ENCODE peak calls at places on chromosome 14, in six cellular contexts. T, J, E, M, R and L are unnamed samples.

GRCh38 chr14:65813760-65814387 is 401.3 kb downstream of the FUT8 start:
- DNase-seq in T (no peak), J (no peak), E (no peak), M (no peak), R (no peak), L (no peak)

GRCh38 chr14:59695198-59695597 is 118.6 kb upstream of the CCDC175 start:
- DNase-seq in T (no peak), J (peak), E (no peak), M (no peak), R (no peak), L (no peak)

GRCh38 chr14:97164014-97164413 is 366.8 kb downstream of the VRK1 start:
- DNase-seq in T (no peak), J (no peak), E (no peak), M (no peak), R (no peak), L (no peak)

GRCh38 chr14:64296561-64296960 is 2.4 kb upstream of the ESR2 start:
- DNase-seq in T (no peak), J (no peak), E (no peak), M (peak), R (no peak), L (peak)

GRCh38 chr14:32397871-32398640 is 69.0 kb downstream of the AKAP6 start:
- DNase-seq in T (no peak), J (no peak), E (no peak), M (peak), R (no peak), L (no peak)

GRCh38 chr14:60758875-60759274 is 24.3 kb downstream of the MNAT1 start:
- DNase-seq in T (no peak), J (no peak), E (no peak), M (peak), R (no peak), L (no peak)

GRCh38 chr14:38143651-38144505 is 63.8 kb upstream of the SSTR1 start:
- DNase-seq in T (no peak), J (no peak), E (no peak), M (peak), R (no peak), L (no peak)

GRCh38 chr14:22794533-22794932 is 20.7 kb downstream of the SLC7A7 start:
- DNase-seq in T (no peak), J (no peak), E (no peak), M (no peak), R (no peak), L (no peak)

GRCh38 chr14:45787167-45787566 is 534.2 kb upstream of the MIS18BP1 start:
- DNase-seq in T (no peak), J (no peak), E (no peak), M (no peak), R (no peak), L (no peak)

GRCh38 chr14:96811265-96811664 is 14.1 kb downstream of the VRK1 start:
- DNase-seq in T (no peak), J (no peak), E (no peak), M (peak), R (no peak), L (no peak)

GRCh38 chr14:21066882-21067502 is 3.1 kb upstream of the ARHGEF40 start:
- DNase-seq in T (no peak), J (no peak), E (no peak), M (peak), R (no peak), L (no peak)

GRCh38 chr14:90544971-90545370 is 148.1 kb downstream of the CALM1 start:
- DNase-seq in T (no peak), J (no peak), E (no peak), M (no peak), R (peak), L (no peak)

GRCh38 chr14:90546767-90547166 is 149.9 kb downstream of the CALM1 start:
- DNase-seq in T (no peak), J (no peak), E (no peak), M (no peak), R (peak), L (no peak)

GRCh38 chr14:90545966-90546751 is 149.3 kb downstream of the CALM1 start:
- DNase-seq in T (no peak), J (peak), E (peak), M (no peak), R (peak), L (no peak)

GRCh38 chr14:90544566-90544965 is 147.7 kb downstream of the CALM1 start:
- DNase-seq in T (no peak), J (no peak), E (no peak), M (no peak), R (no peak), L (no peak)

DNA sequence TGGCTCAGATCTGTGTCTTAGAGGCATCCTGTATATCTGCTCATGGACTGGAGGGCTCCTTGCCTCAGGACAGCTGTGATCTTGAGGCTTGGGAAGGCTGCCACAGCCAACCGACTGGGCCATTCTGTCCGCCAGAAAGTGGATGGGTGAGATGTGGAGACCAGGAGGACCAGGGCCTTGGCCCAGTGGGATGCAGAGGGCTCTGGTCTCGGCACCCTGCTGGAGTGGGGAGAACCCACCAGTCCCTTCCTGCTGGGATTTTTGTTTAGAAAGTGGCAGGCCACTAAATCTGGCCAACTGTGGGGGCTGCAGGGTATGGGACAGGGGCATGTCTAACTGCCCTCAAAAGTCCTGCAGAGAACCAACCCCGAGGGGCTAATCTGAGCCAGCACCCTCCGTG is 148.6 kb downstream of the CALM1 start:
- DNase-seq in T (no peak), J (no peak), E (no peak), M (no peak), R (peak), L (no peak)
- H3K27ac ChIP-seq in T (no peak), J (peak), E (peak), M (no peak), R (peak), L (no peak)

GRCh38 chr14:92768795-92769194 is 20.4 kb upstream of the LGMN start:
- DNase-seq in T (no peak), J (no peak), E (no peak), M (no peak), R (no peak), L (no peak)
- H3K27ac ChIP-seq in T (no peak), J (no peak), E (peak), M (no peak), R (no peak), L (no peak)

GRCh38 chr14:75876526-75876925 is 105.3 kb downstream of the TGFB3 start:
- DNase-seq in T (no peak), J (no peak), E (no peak), M (peak), R (no peak), L (no peak)

GRCh38 chr14:75875958-75876357 is 105.8 kb downstream of the TGFB3 start:
- DNase-seq in T (no peak), J (no peak), E (no peak), M (no peak), R (no peak), L (no peak)

GRCh38 chr14:75877292-75877691 is 104.5 kb downstream of the TGFB3 start:
- DNase-seq in T (no peak), J (no peak), E (no peak), M (peak), R (no peak), L (peak)

GRCh38 chr14:75866981-75867380 is 114.8 kb downstream of the TGFB3 start:
- DNase-seq in T (no peak), J (no peak), E (no peak), M (no peak), R (no peak), L (no peak)

DNA sequence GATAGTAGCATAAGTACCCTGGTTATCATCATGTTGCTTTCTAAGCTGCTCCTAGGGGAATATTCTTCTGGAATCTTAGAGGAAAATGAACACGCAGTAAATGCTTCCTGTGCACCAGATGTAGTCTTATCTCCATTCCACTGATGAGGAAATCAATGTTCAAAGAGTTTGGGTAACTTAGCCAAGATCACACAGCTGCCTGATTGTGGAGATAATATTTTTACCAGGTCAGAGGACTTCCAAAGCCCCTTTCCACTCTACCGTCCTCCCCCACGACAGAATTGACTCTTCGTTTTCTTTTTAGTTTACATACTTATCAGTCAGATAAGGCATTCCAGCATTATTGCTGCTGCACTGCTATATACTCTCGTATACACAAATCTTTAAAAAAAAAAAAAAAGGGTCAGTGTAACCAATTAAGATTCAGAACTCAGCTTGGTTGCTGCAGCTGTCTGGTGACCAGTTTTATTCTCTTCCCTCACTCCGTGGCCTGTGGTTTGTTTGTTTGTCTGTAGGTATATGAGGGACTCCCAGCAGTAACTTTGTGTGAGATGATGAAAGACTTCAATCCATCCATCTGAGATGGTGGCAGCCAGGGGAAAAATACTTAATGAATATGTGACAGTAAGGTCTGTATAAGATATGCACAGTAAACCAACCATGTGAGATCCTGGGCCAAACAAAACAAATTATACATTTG is 110.5 kb downstream of the TGFB3 start:
- DNase-seq in T (no peak), J (no peak), E (no peak), M (no peak), R (no peak), L (no peak)
- H3K27ac ChIP-seq in T (no peak), J (peak), E (no peak), M (no peak), R (no peak), L (no peak)

DNA sequence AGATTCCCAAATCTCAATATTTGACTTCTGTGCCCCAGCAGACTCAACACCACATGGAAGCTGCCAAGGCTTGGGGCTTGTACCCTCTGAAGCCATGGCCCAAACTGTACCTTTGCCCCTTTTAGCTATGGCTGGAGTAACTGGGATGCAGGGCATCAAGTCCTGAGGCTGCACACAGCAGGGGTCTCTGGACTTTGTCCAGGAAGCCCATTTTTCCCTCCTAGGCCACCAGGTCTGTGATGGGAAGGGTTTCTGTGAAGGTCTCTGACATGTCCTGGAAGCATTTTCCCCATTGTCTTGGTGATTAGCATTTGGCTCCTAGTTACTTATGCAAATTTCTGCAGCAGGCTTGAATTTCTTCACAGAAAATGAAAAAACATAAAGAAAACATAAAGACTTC is 762.3 kb downstream of the GALC start:
- DNase-seq in T (no peak), J (no peak), E (no peak), M (no peak), R (no peak), L (no peak)
- H3K27ac ChIP-seq in T (no peak), J (no peak), E (no peak), M (no peak), R (no peak), L (no peak)